ENCODE peak calls at places on chromosome X, in five cellular contexts. H is stomach, J is AG09309, E is DMS153, U is C1 segment of cervical spinal cord. O is an unnamed sample.

GRCh38 chrX:107205770-107206696 is at the start of the genes DNAAF6 and NUP62CL:
- DNase-seq in H (peak; percentile 61), J (no peak), E (peak; percentile 75), U (peak; percentile 18), O (peak; percentile 90)

GRCh38 chrX:5632061-5632614 is 596.5 kb downstream of the NLGN4X start:
- DNase-seq in H (no peak), J (no peak), E (no peak), U (no peak), O (no peak)

GRCh38 chrX:119041175-119041574 is 31.6 kb upstream of the CT47C1 start:
- DNase-seq in H (peak; percentile 40), J (peak; percentile 25), E (no peak), U (no peak), O (peak; percentile 63)

GRCh38 chrX:109967151-109967550 is 35.8 kb upstream of the TMEM164 start:
- DNase-seq in H (no peak), J (no peak), E (no peak), U (no peak), O (no peak)

GRCh38 chrX:119942173-119942819 is 1.3 kb downstream of the NKAP start:
- DNase-seq in H (no peak), J (no peak), E (no peak), U (no peak), O (no peak)

GRCh38 chrX:17291998-17292658 is 82.9 kb upstream of the NHS start:
- DNase-seq in H (no peak), J (no peak), E (no peak), U (no peak), O (no peak)

GRCh38 chrX:140526138-140526537 is 21.3 kb upstream of the SOX3 start:
- DNase-seq in H (no peak), J (no peak), E (no peak), U (no peak), O (no peak)

GRCh38 chrX:39836802-39837420 is 260.8 kb downstream of the BCOR start:
- DNase-seq in H (no peak), J (no peak), E (no peak), U (no peak), O (no peak)

GRCh38 chrX:2699959-2700358 is 8.9 kb downstream of the CD99 start:
- DNase-seq in H (no peak), J (no peak), E (no peak), U (no peak), O (no peak)

GRCh38 chrX:72316408-72317079 is 10.8 kb upstream of the CITED1 start:
- DNase-seq in H (no peak), J (no peak), E (no peak), U (no peak), O (no peak)

GRCh38 chrX:118569676-118570075 is 74.1 kb downstream of the DOCK11 start:
- DNase-seq in H (no peak), J (no peak), E (no peak), U (no peak), O (no peak)

GRCh38 chrX:148567229-148567628 is 66.8 kb downstream of the AFF2 start:
- DNase-seq in H (no peak), J (no peak), E (no peak), U (no peak), O (peak; percentile 46)

GRCh38 chrX:116239944-116240391 is 69.4 kb downstream of the AGTR2 start:
- DNase-seq in H (no peak), J (no peak), E (no peak), U (no peak), O (no peak)

GRCh38 chrX:63349307-63349706 is 1.8 kb downstream of the SPIN4 start:
- DNase-seq in H (no peak), J (no peak), E (peak; percentile 1), U (no peak), O (peak; percentile 15)

GRCh38 chrX:87526281-87526680 is 8.7 kb downstream of the KLHL4 start:
- DNase-seq in H (no peak), J (no peak), E (no peak), U (no peak), O (no peak)

GRCh38 chrX:37800762-37801161 is 20.9 kb downstream of the CYBB start:
- DNase-seq in H (no peak), J (no peak), E (no peak), U (no peak), O (no peak)

GRCh38 chrX:102845020-102845419 is 92.1 kb upstream of the RAB40AL start:
- DNase-seq in H (no peak), J (no peak), E (no peak), U (no peak), O (no peak)

GRCh38 chrX:331772-332495 is 13.3 kb upstream of the GTPBP6 start:
- DNase-seq in H (no peak), J (no peak), E (no peak), U (no peak), O (no peak)